ENCODE peak calls at places on chromosomes 11 and 22, in ten cellular contexts. C is fibroblast of the conjunctiva; A is fibroblast of the aortic adventitia; H is transverse colon; I is left colon; O is mucosa of descending colon; Y is Ammon's horn; F is activated T-helper 1 cell treated with anti-CD3 and anti-CD28 coated beads, Interleukin-12 subunit alpha, Interleukin-12 subunit beta, Interleukin-2, Interleukin-4 antibody, amounts not matched to agents 30 ng/mL and 10 ng/mL and 1 ng/mL, durations not matched to agents 14 hours and 24 hours and 36 hours; K is foreskin keratinocyte; B is naive thymus-derived CD8-positive, alpha-beta T cell. Q is an unnamed sample.

GRCh38 chr22:50114221-50114981 is 24.6 kb downstream of the MOV10L1 start:
- DNase-seq in C (peak; percentile 35), A (peak; percentile 96), H (no peak), I (no peak), O (no peak), Y (no peak), F (no peak), K (no peak), B (no peak), Q (peak; percentile 16)

GRCh38 chr11:126978911-126979310 is 21.7 kb downstream of the KIRREL3 start:
- DNase-seq in C (no peak), A (no peak), H (no peak), I (no peak), O (no peak), Y (peak; percentile 88), F (no peak), K (no peak), B (no peak), Q (no peak)

GRCh38 chr22:22733881-22734373 is 89.5 kb downstream of the GGTLC2 start:
- DNase-seq in C (no peak), A (no peak), H (no peak), I (no peak), O (no peak), Y (no peak), F (no peak), K (no peak), B (no peak), Q (no peak)

GRCh38 chr11:66226111-66226510 is 42.3 kb upstream of the RAB1B start:
- DNase-seq in C (no peak), A (no peak), H (no peak), I (no peak), O (no peak), Y (no peak), F (no peak), K (no peak), B (no peak), Q (no peak)

GRCh38 chr22:21666786-21667185 is 974 bp downstream of the PPIL2 start:
- DNase-seq in C (no peak), A (no peak), H (no peak), I (no peak), O (peak; percentile 22), Y (no peak), F (no peak), K (no peak), B (no peak), Q (no peak)

GRCh38 chr22:22576244-22576988 is 17.4 kb upstream of the PRAME start:
- DNase-seq in C (peak; percentile 8), A (peak; percentile 36), H (peak; percentile 45), I (no peak), O (peak; percentile 53), Y (peak; percentile 25), F (no peak), K (no peak), B (no peak), Q (peak; percentile 82)

GRCh38 chr11:115933564-115933963 is 429.3 kb upstream of the CADM1 start:
- DNase-seq in C (no peak), A (no peak), H (no peak), I (no peak), O (no peak), Y (no peak), F (no peak), K (no peak), B (no peak), Q (no peak)

GRCh38 chr11:58832246-58832645 is 12.3 kb downstream of the GLYATL2 start:
- DNase-seq in C (no peak), A (peak; percentile 46), H (peak; percentile 9), I (no peak), O (peak; percentile 38), Y (no peak), F (no peak), K (no peak), B (no peak), Q (no peak)

GRCh38 chr11:78276311-78276710 is 87.6 kb downstream of the USP35 start:
- DNase-seq in C (no peak), A (no peak), H (no peak), I (no peak), O (no peak), Y (no peak), F (no peak), K (no peak), B (no peak), Q (no peak)

GRCh38 chr11:114192841-114193389 is 103.3 kb upstream of the NNMT start:
- DNase-seq in C (no peak), A (no peak), H (no peak), I (no peak), O (no peak), Y (no peak), F (no peak), K (no peak), B (no peak), Q (no peak)

GRCh38 chr11:67252831-67253239 is 13.4 kb upstream of the GRK2 start:
- DNase-seq in C (peak; percentile 46), A (peak; percentile 33), H (no peak), I (no peak), O (no peak), Y (peak; percentile 86), F (no peak), K (no peak), B (peak; percentile 56), Q (no peak)

GRCh38 chr11:1352696-1353382 is 36.9 kb upstream of the BRSK2 start:
- DNase-seq in C (no peak), A (no peak), H (no peak), I (peak; percentile 0), O (no peak), Y (no peak), F (no peak), K (no peak), B (no peak), Q (no peak)

GRCh38 chr22:41410311-41410751 is 28.6 kb downstream of the TEF start:
- DNase-seq in C (no peak), A (no peak), H (no peak), I (peak; percentile 47), O (no peak), Y (no peak), F (no peak), K (no peak), B (no peak), Q (no peak)

GRCh38 chr11:76266269-76266668 is 60.0 kb upstream of the WNT11 start:
- DNase-seq in C (peak; percentile 52), A (peak; percentile 78), H (no peak), I (no peak), O (no peak), Y (no peak), F (no peak), K (peak; percentile 69), B (no peak), Q (no peak)

GRCh38 chr11:36818410-36818809 is 220.4 kb upstream of the RAG2 start:
- DNase-seq in C (no peak), A (peak; percentile 19), H (peak; percentile 8), I (no peak), O (peak; percentile 28), Y (no peak), F (no peak), K (no peak), B (no peak), Q (peak; percentile 53)

GRCh38 chr11:19536131-19536530 is 176.5 kb upstream of the NAV2 start:
- DNase-seq in C (no peak), A (no peak), H (no peak), I (no peak), O (no peak), Y (no peak), F (no peak), K (no peak), B (no peak), Q (peak; percentile 41)

GRCh38 chr22:46450931-46451660 is 86.3 kb downstream of the CELSR1 start:
- DNase-seq in C (no peak), A (no peak), H (no peak), I (no peak), O (no peak), Y (no peak), F (no peak), K (peak; percentile 83), B (no peak), Q (no peak)